ENCODE peak calls at places on chromosomes 16 and 17, in seven cellular contexts. U is mammary epithelial cell; V is DND-41; G is CD4-positive, alpha-beta memory T cell; J is tibial artery; O is brain microvascular endothelial cell; M is stomach. E is an unnamed sample. For H3K27me3 and H3K36me3, the result is how much of the 10 kb centered on the place peaks cover.

GRCh38 chr16:23640959-23641765 is at the start of the genes DCTN5 and PALB2:
- DNase-seq in G (peak), J (peak), V (peak), U (peak), O (peak), M (peak), E (peak)

GRCh38 chr17:55774834-55775233 is 24.0 kb downstream of the PCTP start:
- DNase-seq in U (no peak), O (no peak), G (no peak), V (no peak), M (no peak), J (no peak), E (no peak)

GRCh38 chr16:70730016-70730415 is 44.2 kb upstream of the MTSS2 start:
- DNase-seq in M (no peak), V (no peak), J (no peak), U (no peak), G (no peak), O (no peak), E (no peak)

GRCh38 chr17:21039839-21040575 is 2.8 kb downstream of the USP22 start:
- DNase-seq in G (peak), O (no peak), J (peak), U (peak), V (peak), M (no peak), E (no peak)

GRCh38 chr16:58732545-58733247 is 1.4 kb downstream of the GOT2 start:
- DNase-seq in J (no peak), U (peak), G (no peak), M (no peak), O (peak), V (no peak), E (no peak)

GRCh38 chr16:20347666-20348364 is 4.7 kb downstream of the UMOD start:
- DNase-seq in V (no peak), M (no peak), J (no peak), U (no peak), O (no peak), G (no peak), E (no peak)

GRCh38 chr16:82055728-82056549 is 20.9 kb downstream of the HSD17B2 start:
- DNase-seq in O (no peak), M (no peak), V (no peak), U (peak), J (no peak), G (no peak), E (no peak)

GRCh38 chr17:82518826-82519810 is at the start of gene FOXK2:
- DNase-seq in G (peak), M (peak), O (peak), J (peak), V (peak), U (peak), E (peak)

GRCh38 chr17:56939869-56940484 is 20.9 kb downstream of the COIL start:
- DNase-seq in O (no peak), M (no peak), V (no peak), G (peak), U (peak), J (no peak), E (no peak)

GRCh38 chr16:28845173-28846079 is 722 bp downstream of the TUFM start:
- DNase-seq in M (peak), O (peak), G (no peak), V (peak), U (peak), J (no peak), E (no peak)

GRCh38 chr17:32222621-32223020 is 43.0 kb upstream of the RHBDL3 start:
- DNase-seq in J (no peak), U (peak), V (no peak), M (no peak), O (no peak), G (no peak), E (no peak)

GRCh38 chr17:46720408-46720807 is 98.1 kb downstream of the WNT3 start:
- DNase-seq in M (no peak), J (no peak), O (no peak), G (no peak), V (no peak), U (no peak), E (no peak)

GRCh38 chr17:1482686-1483445 is 9.6 kb downstream of the MYO1C start:
- DNase-seq in J (no peak), V (no peak), O (no peak), M (no peak), U (no peak), G (no peak), E (no peak)

GRCh38 chr17:61221597-61222471 is 177.8 kb upstream of the TBX2 start:
- DNase-seq in U (no peak), O (no peak), G (peak), V (peak), M (no peak), J (no peak), E (no peak)

GRCh38 chr17:77455111-77455877 is 314.5 kb downstream of the SEC14L1 start:
- DNase-seq in J (no peak), V (no peak), M (no peak), O (peak), U (peak), G (no peak), E (peak)

GRCh38 chr17:39485555-39485954 is 24.3 kb downstream of the CDK12 start:
- DNase-seq in J (peak), U (peak), M (no peak), G (no peak), V (no peak), O (peak), E (peak)

GRCh38 chr17:80696456-80696855 is 151.8 kb downstream of the RPTOR start:
- DNase-seq in M (no peak), O (no peak), U (no peak), G (no peak), V (no peak), J (no peak), E (no peak)

GRCh38 chr17:39082482-39082881 is 69.0 kb downstream of the PLXDC1 start:
- DNase-seq in V (no peak), J (no peak), U (no peak), G (no peak), O (peak), M (no peak), E (no peak)

GRCh38 chr17:79610151-79610645 is 653 bp downstream of the RBFOX3 start:
- DNase-seq in G (no peak), V (no peak), M (no peak), J (no peak), O (no peak), U (no peak), E (no peak)
- H3K27me3 ChIP-seq in G (under half), V (under half), M (half or more), J (under half), O (half or more), U (under half), E (half or more)

GRCh38 chr17:37088459-37088858 is 139.7 kb downstream of the AATF start:
- DNase-seq in M (peak), V (no peak), G (peak), U (peak), J (no peak), O (peak), E (no peak)
- H3K36me3 ChIP-seq in M (under half), V (half or more), G (under half), U (under half), J (half or more), O (under half), E (under half)

GRCh38 chr17:17553217-17554195 is 38.0 kb downstream of the PEMT start:
- DNase-seq in O (no peak), J (no peak), V (no peak), G (no peak), U (no peak), M (no peak), E (no peak)

GRCh38 chr17:17552351-17553216 is 38.9 kb downstream of the PEMT start:
- DNase-seq in G (no peak), O (no peak), U (no peak), M (no peak), J (no peak), V (no peak), E (no peak)

GRCh38 chr17:17549732-17550366 is 41.7 kb downstream of the PEMT start:
- DNase-seq in J (no peak), M (no peak), V (no peak), O (no peak), U (no peak), G (no peak), E (no peak)

GRCh38 chr17:17554266-17554665 is 37.2 kb downstream of the PEMT start:
- DNase-seq in M (no peak), V (no peak), O (no peak), J (no peak), U (no peak), G (no peak), E (no peak)

DNA sequence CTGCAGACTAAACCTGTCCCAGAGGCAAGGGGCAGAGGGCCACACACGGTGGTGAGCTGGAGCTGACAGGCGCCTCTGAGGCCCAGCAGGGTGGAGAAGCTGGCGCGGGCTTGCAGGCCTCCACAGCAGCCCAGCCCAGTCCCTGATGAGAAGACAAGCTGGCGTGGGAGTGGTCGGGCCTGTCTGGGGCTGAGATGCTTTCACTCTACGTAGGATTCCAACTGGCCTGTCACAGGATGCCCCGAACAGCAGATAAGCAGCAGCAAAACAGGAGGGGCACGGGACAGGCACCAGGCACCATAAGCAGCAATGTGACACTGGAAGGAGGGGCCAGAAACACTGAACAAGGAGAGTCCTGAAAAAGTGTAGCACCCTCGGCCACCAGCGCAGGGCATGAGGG is 40.1 kb downstream of the PEMT start:
- DNase-seq in J (no peak), V (no peak), G (no peak), U (no peak), O (no peak), M (no peak), E (peak)
- H3K27me3 ChIP-seq in J (under half), V (under half), G (under half), U (under half), O (under half), M (under half), E (under half)

DNA sequence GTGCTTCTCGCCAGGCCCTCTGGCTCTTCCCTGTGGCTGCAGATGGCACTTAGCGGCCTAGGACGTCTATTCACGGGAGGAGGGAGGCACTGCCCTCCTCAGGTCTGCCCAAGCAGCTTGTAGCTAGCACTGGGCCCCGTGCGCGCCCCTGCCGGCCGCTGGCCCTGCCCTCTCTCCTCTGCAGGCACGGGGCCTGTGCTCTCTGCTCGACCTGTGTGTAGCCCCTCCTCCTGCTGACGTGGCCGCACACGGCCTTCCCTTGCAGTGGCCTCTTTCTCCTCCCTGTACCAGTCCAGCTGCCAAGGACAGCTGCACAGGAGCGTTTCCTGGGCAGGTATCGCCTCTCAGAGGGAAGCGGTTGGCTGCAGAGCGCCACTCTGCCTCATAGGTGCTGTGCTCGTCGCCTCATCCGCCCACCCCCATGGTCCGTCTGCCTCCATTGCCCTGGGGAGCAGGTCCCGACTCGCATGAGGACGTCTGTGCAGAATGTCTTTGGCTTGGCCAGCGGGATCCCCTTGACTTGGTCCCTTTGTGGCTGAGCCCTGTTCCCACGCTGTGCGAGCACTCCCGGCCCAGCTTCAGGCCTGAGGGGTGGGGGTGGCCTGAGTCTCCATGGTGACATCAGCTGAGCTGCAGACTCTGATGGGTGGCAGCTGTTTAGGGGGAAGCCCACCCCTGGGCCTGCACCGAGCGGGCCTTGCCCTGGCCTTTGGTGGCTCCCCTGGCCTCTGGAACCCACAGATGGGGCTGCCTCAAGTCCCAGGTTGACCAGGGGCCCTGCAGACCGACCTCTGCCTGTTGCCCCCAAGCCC is 34.6 kb downstream of the TSC2 start:
- DNase-seq in O (no peak), G (no peak), M (peak), J (no peak), U (peak), V (no peak), E (no peak)
- H3K36me3 ChIP-seq in O (half or more), G (under half), M (half or more), J (half or more), U (under half), V (half or more), E (half or more)

GRCh38 chr17:75502072-75502745 is 13.1 kb downstream of the CASKIN2 start:
- DNase-seq in V (no peak), O (no peak), G (no peak), J (no peak), U (no peak), M (no peak), E (no peak)

GRCh38 chr17:75503337-75503950 is 11.9 kb downstream of the CASKIN2 start:
- DNase-seq in U (no peak), M (no peak), G (no peak), V (no peak), O (no peak), J (peak), E (no peak)

GRCh38 chr17:75502746-75503329 is 12.5 kb downstream of the CASKIN2 start:
- DNase-seq in G (no peak), V (no peak), U (no peak), J (no peak), M (no peak), O (no peak), E (no peak)

GRCh38 chr17:75500419-75501216 is 14.7 kb downstream of the CASKIN2 start:
- DNase-seq in U (no peak), J (no peak), V (no peak), M (no peak), G (no peak), O (no peak), E (no peak)

DNA sequence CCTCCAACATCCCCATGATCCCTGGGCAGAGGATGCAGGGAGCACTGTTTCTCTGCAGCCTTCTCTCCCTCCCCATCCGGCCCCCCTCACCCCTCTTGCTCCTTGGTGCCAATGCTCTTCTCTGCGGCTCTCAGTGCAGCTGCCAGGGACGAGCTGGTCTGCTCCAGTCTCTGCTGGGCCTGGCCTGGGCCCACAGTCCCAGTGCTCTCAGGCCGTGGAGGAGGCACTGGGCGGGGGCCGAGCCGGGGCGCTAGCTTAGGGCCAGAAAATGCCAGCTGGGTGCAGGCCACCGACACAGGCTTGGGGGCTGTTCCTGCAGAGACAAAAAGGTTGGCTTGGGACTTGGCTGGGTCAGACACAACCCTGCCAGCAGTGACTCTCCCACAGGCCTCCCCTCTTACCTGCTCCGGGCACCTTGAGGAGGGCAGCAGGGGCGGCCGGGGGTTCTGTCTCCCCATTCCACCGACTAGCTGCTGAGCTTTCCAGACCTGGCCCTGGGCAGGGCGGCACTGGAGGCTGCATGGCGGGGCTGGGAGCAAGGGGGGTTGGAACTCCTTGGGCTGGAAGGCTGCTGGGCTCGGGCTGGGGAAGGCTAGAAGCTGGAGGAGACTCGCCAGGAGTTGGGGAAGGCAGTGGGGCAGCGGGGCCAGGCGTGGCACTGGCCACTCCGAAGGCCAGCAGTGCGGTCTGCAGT is 13.8 kb downstream of the CASKIN2 start:
- DNase-seq in M (no peak), U (no peak), J (no peak), G (no peak), O (no peak), V (no peak), E (no peak)
- H3K27me3 ChIP-seq in M (under half), U (under half), J (under half), G (under half), O (under half), V (under half), E (under half)